ENCODE peak calls at places on chromosomes 13 and 19, in four cellular contexts. V is H9, G is mesendoderm, R is H1. P is an unnamed sample.

GRCh38 chr13:114100446-114101320 is 31.7 kb downstream of the RASA3 start:
- DNase-seq in V (no peak), G (no peak), R (no peak), P (no peak)

GRCh38 chr19:53809518-53810186 is 14.5 kb downstream of the NLRP12 start:
- DNase-seq in V (peak; percentile 83), G (peak; percentile 80), R (peak; percentile 90), P (no peak)

GRCh38 chr19:3844596-3844995 is 24.2 kb downstream of the ZFR2 start:
- DNase-seq in V (no peak), G (no peak), R (no peak), P (peak; percentile 8)

GRCh38 chr19:16571689-16572331 is 405 bp downstream of the SLC35E1 start:
- DNase-seq in V (no peak), G (peak; percentile 41), R (peak; percentile 58), P (peak; percentile 20)

GRCh38 chr13:40379186-40379585 is 287.3 kb downstream of the FOXO1 start:
- DNase-seq in V (no peak), G (no peak), R (no peak), P (no peak)

GRCh38 chr13:44667950-44668349 is 91.8 kb upstream of the TSC22D1 start:
- DNase-seq in V (no peak), G (no peak), R (no peak), P (peak; percentile 53)

GRCh38 chr19:43555185-43555770 is 20.0 kb downstream of the XRCC1 start:
- DNase-seq in V (peak; percentile 87), G (peak; percentile 85), R (peak; percentile 95), P (peak; percentile 66)

GRCh38 chr19:23392706-23393105 is 2.6 kb downstream of the ZNF91 start:
- DNase-seq in V (no peak), G (peak; percentile 90), R (no peak), P (no peak)

GRCh38 chr19:2289714-2290435 is 7.9 kb upstream of the PEAK3 start:
- DNase-seq in V (no peak), G (no peak), R (no peak), P (no peak)

GRCh38 chr13:93522486-93522885 is 295.9 kb downstream of the GPC6 start:
- DNase-seq in V (no peak), G (peak; percentile 86), R (no peak), P (peak; percentile 74)

GRCh38 chr19:39532233-39533002 is at the start of gene EID2B:
- DNase-seq in V (peak; percentile 95), G (peak; percentile 95), R (peak; percentile 96), P (peak; percentile 95)

GRCh38 chr19:4831351-4832340 is at the start of gene TICAM1:
- DNase-seq in V (no peak), G (no peak), R (peak; percentile 56), P (peak; percentile 65)

GRCh38 chr13:112647256-112647655 is 42.6 kb upstream of the ATP11A start:
- DNase-seq in V (no peak), G (no peak), R (no peak), P (no peak)

GRCh38 chr13:30355405-30355741 is 48.0 kb upstream of the KATNAL1 start:
- DNase-seq in V (peak; percentile 47), G (peak; percentile 63), R (peak; percentile 60), P (no peak)

GRCh38 chr19:32819415-32820400 is 49.9 kb downstream of the SLC7A9 start:
- DNase-seq in V (no peak), G (no peak), R (no peak), P (no peak)
- H3K23ac ChIP-seq in V (no peak overlapping the region), G (no peak overlapping the region), R (no peak overlapping the region), P (no peak overlapping the region)

DNA sequence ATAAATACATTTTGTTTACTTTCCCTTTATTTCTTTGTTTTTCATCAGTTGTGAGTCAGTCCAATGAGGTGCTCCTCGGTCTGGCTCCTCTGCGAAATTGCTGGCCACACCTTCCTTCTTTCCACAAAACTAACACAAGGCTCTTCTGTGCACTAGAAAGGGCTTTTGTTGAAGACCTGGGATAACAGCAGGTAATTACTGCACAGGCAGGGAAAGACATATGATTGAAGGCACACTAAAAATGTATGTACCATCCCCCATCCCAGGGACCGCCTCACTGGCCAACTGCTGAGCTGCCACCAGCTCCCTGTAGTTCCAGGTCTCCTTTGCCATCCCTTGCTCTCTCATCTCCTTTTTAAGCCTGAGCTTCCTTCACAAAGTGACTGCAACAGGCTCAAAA is 180.5 kb downstream of the EFNB2 start:
- DNase-seq in V (no peak), G (no peak), R (no peak), P (no peak)
- H4K5ac ChIP-seq in V (no peak overlapping the region), G (no peak overlapping the region), R (no peak overlapping the region), P (no peak overlapping the region)

DNA sequence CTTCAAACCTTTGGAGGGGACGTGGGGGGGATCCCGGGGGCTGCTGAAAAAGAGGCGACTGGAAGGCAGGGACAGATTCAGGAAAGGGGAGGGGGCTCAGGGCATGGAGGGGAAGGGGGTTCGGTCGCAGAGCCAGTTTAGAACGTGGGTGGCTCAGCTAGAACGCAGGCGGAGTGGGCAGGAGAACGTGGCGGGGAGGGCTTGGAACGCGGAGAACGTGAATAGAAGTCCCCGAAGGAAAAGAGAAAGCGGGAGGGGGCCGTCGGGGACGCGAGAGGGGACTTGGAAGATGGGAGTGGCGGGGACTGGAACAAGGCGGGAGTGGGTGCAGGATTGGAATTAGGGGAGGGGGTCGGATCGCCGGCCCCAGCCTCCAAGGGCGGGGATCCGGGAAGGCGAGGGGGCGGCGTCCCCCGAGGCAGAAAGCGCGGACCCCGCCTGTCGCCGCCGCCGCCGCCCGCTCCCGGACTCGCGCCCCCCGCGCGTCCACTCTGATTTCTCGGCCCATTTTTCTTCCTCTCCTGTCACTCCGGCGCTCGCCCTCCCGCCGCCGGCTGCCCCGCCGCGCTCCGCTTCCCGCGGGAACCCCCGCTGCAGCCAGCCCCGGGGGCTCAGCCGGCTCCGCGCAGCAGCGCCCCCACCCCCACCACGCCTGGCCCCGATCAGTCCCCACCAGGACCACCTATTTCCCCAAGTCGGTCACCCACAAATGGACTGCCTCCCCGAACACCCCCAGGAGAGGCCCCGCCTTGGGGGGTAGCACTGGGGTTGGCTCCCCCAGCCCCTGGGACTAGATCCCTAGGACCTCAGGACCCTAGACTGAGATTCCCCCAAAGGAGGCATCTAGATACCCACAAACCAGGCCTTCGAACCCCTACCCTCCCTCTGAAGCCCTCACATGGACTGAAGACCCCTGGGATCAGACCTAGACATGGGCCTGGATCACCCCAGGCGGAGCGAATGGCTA is 12.5 kb upstream of the ERFL start:
- DNase-seq in V (no peak), G (no peak), R (no peak), P (no peak)
- H3K23ac ChIP-seq in V (no peak overlapping the region), G (no peak overlapping the region), R (no peak overlapping the region), P (peak overlapping the region; percentile 16)

GRCh38 chr13:22134261-22134660 is 463.4 kb downstream of the FGF9 start:
- DNase-seq in V (no peak), G (no peak), R (no peak), P (peak; percentile 68)
- H4K5ac ChIP-seq in V (no peak overlapping the region), G (no peak overlapping the region), R (no peak overlapping the region), P (peak overlapping the region; percentile 52)

P was measured in IMR-90.